ENCODE peak calls at places on chromosomes 6 and 20, in ten cellular contexts. E, T, S, C, H, Q, P, M, F and L are unnamed samples.

GRCh38 chr6:170316071-170316470 is 9.5 kb downstream of the FAM120B start:
- DNase-seq in C (no peak), Q (no peak), S (no peak), F (no peak), P (no peak), E (no peak), M (no peak), H (peak), T (no peak), L (no peak)

GRCh38 chr6:43817192-43817591 is 47.2 kb downstream of the VEGFA start:
- DNase-seq in P (peak), H (no peak), E (no peak), F (peak), M (no peak), S (no peak), Q (no peak), C (peak), T (peak), L (no peak)

GRCh38 chr6:42704937-42705374 is 17.4 kb downstream of the PRPH2 start:
- DNase-seq in Q (no peak), T (no peak), S (no peak), C (no peak), P (no peak), E (no peak), M (no peak), H (no peak), F (no peak), L (no peak)

GRCh38 chr6:95686858-95687257 is 109.5 kb downstream of the MANEA start:
- DNase-seq in P (no peak), H (no peak), F (no peak), S (no peak), C (no peak), M (no peak), T (no peak), E (no peak), Q (no peak), L (no peak)

GRCh38 chr6:150303256-150303655 is 65.6 kb upstream of the IYD start:
- DNase-seq in E (no peak), T (no peak), C (no peak), F (no peak), S (no peak), H (no peak), M (no peak), P (no peak), Q (no peak), L (no peak)

GRCh38 chr20:56245761-56246160 is 2.8 kb upstream of the MC3R start:
- DNase-seq in C (no peak), P (no peak), F (no peak), Q (no peak), E (no peak), H (peak), M (no peak), S (no peak), T (no peak), L (no peak)

GRCh38 chr6:101114703-101115102 is 233.6 kb upstream of the ASCC3 start:
- DNase-seq in P (no peak), T (no peak), H (peak), Q (no peak), E (no peak), C (peak), M (no peak), F (no peak), S (no peak), L (no peak)

GRCh38 chr20:41408986-41409385 is 42.4 kb upstream of the EMILIN3 start:
- DNase-seq in C (no peak), E (no peak), Q (peak), H (no peak), S (no peak), P (no peak), M (peak), F (no peak), T (peak), L (no peak)

GRCh38 chr6:170208171-170208601 is 82.7 kb downstream of the DLL1 start:
- DNase-seq in P (no peak), Q (no peak), F (no peak), M (no peak), S (no peak), H (no peak), T (no peak), E (no peak), C (peak), L (no peak)

GRCh38 chr6:139230421-139230840 is 61.4 kb downstream of the TXLNB start:
- DNase-seq in M (no peak), C (no peak), F (no peak), T (no peak), Q (no peak), P (no peak), H (no peak), E (no peak), S (no peak), L (no peak)

GRCh38 chr20:7207186-7207585 is 439.7 kb downstream of the BMP2 start:
- DNase-seq in P (no peak), C (no peak), E (no peak), Q (no peak), M (no peak), F (no peak), S (no peak), T (no peak), H (no peak), L (no peak)

GRCh38 chr6:13813011-13813410 is 1.3 kb downstream of the MCUR1 start:
- DNase-seq in T (no peak), S (no peak), Q (no peak), E (no peak), H (no peak), M (no peak), P (no peak), C (no peak), F (no peak), L (no peak)

GRCh38 chr6:16108996-16109658 is 19.8 kb upstream of the MYLIP start:
- DNase-seq in M (no peak), H (no peak), T (no peak), Q (no peak), F (peak), C (peak), S (no peak), P (no peak), E (no peak), L (no peak)

GRCh38 chr6:131216277-131216676 is 81.0 kb downstream of the AKAP7 start:
- DNase-seq in Q (no peak), S (no peak), C (no peak), E (no peak), M (no peak), T (no peak), P (no peak), H (no peak), F (no peak), L (no peak)

GRCh38 chr20:59933296-59933848 is at the start of gene SYCP2:
- DNase-seq in E (peak), S (no peak), Q (peak), P (peak), H (peak), M (peak), C (peak), F (peak), T (peak), L (no peak)

GRCh38 chr20:44309763-44310663 is 989 bp downstream of the FITM2 start:
- DNase-seq in M (peak), C (peak), P (peak), H (no peak), Q (peak), E (no peak), F (peak), T (peak), S (no peak), L (no peak)

GRCh38 chr20:46307139-46307998 is 929 bp downstream of the CDH22 start:
- DNase-seq in T (peak), E (peak), M (peak), H (peak), C (peak), F (peak), P (peak), Q (peak), S (no peak), L (no peak)

GRCh38 chr6:45479834-45480696 is 102.3 kb upstream of the SUPT3H start:
- DNase-seq in F (no peak), T (no peak), Q (no peak), M (no peak), C (no peak), E (no peak), P (no peak), S (no peak), H (no peak), L (no peak)

GRCh38 chr20:23484081-23484480 is 6.8 kb upstream of the CST8 start:
- DNase-seq in F (no peak), P (no peak), M (no peak), S (no peak), C (no peak), T (no peak), Q (no peak), H (no peak), E (no peak), L (no peak)

GRCh38 chr6:8047466-8048292 is 16.5 kb downstream of the BLOC1S5 start:
- DNase-seq in M (no peak), Q (no peak), F (no peak), C (no peak), S (no peak), E (no peak), T (no peak), P (no peak), H (peak), L (no peak)

GRCh38 chr20:15113374-15113773 is 776.0 kb upstream of the FLRT3 start:
- DNase-seq in M (no peak), Q (no peak), P (no peak), E (no peak), C (no peak), H (no peak), T (no peak), F (no peak), S (no peak), L (no peak)

GRCh38 chr6:149545258-149545753 is 537 bp downstream of the PPIL4 start:
- DNase-seq in F (peak), T (peak), H (peak), C (peak), E (peak), M (peak), S (no peak), Q (no peak), P (peak), L (no peak)

GRCh38 chr20:10328897-10329255 is 105.1 kb downstream of the MKKS start:
- DNase-seq in C (no peak), S (no peak), E (no peak), F (no peak), M (no peak), T (no peak), P (no peak), H (no peak), Q (no peak), L (no peak)

GRCh38 chr6:399785-400517 is 8.4 kb downstream of the IRF4 start:
- DNase-seq in E (no peak), T (no peak), C (no peak), M (no peak), F (no peak), S (no peak), P (no peak), H (no peak), Q (no peak), L (no peak)

GRCh38 chr20:1860446-1860845 is 34.8 kb upstream of the SIRPA start:
- DNase-seq in F (no peak), E (no peak), C (no peak), H (peak), Q (no peak), T (no peak), S (no peak), P (no peak), M (no peak), L (no peak)

GRCh38 chr6:81487489-81487888 is 265.0 kb downstream of the TENT5A start:
- DNase-seq in E (no peak), P (peak), Q (no peak), M (peak), H (no peak), F (no peak), C (peak), T (no peak), S (no peak), L (no peak)

GRCh38 chr20:23272176-23273029 is 78.2 kb upstream of the NXT1 start:
- DNase-seq in F (no peak), C (no peak), S (no peak), M (no peak), P (no peak), T (no peak), H (no peak), Q (no peak), E (no peak), L (no peak)

GRCh38 chr20:11978496-11978895 is 60.8 kb downstream of the BTBD3 start:
- DNase-seq in S (no peak), H (no peak), E (no peak), P (no peak), F (no peak), Q (no peak), C (no peak), M (no peak), T (no peak), L (no peak)

GRCh38 chr6:106966671-106967522 is 7.6 kb downstream of the CD24 start:
- DNase-seq in E (no peak), P (no peak), Q (no peak), M (no peak), C (no peak), H (no peak), F (no peak), S (no peak), T (no peak), L (no peak)

GRCh38 chr20:50146732-50147662 is 6.5 kb downstream of the PEDS1 start:
- DNase-seq in E (peak), M (no peak), T (peak), F (peak), P (no peak), S (peak), Q (peak), C (peak), H (peak), L (no peak)

GRCh38 chr20:34874094-34874654 is 1.5 kb upstream of the GGT7 start:
- DNase-seq in E (no peak), H (peak), C (peak), P (peak), M (peak), T (peak), Q (no peak), S (peak), F (peak), L (peak)

GRCh38 chr6:165837948-165838745 is 175.1 kb upstream of the PDE10A start:
- DNase-seq in T (no peak), Q (no peak), F (no peak), P (no peak), H (no peak), E (no peak), C (no peak), M (no peak), S (no peak), L (no peak)

GRCh38 chr6:41594326-41594725 is 43.9 kb upstream of the MDFI start:
- DNase-seq in C (no peak), S (no peak), T (no peak), H (no peak), F (no peak), Q (no peak), E (no peak), P (no peak), M (no peak), L (no peak)

GRCh38 chr6:9131616-9132015 is 696.3 kb upstream of the SLC35B3 start:
- DNase-seq in M (no peak), F (no peak), S (no peak), H (no peak), E (no peak), P (no peak), T (no peak), Q (no peak), C (no peak), L (no peak)

GRCh38 chr6:19999319-20000191 is 162.4 kb downstream of the ID4 start:
- DNase-seq in C (no peak), T (no peak), E (no peak), Q (no peak), P (no peak), H (peak), M (no peak), F (peak), S (peak), L (no peak)

GRCh38 chr20:11387189-11387754 is 530.4 kb upstream of the BTBD3 start:
- DNase-seq in C (no peak), H (peak), M (no peak), P (no peak), Q (no peak), E (no peak), T (no peak), S (no peak), F (no peak), L (no peak)

GRCh38 chr6:136104556-136104955 is 145.6 kb downstream of the MTFR2 start:
- DNase-seq in S (no peak), H (no peak), Q (no peak), M (no peak), P (no peak), C (no peak), E (no peak), T (no peak), F (no peak), L (no peak)

GRCh38 chr6:163419413-163420314 is 5.1 kb downstream of the QKI start:
- DNase-seq in T (no peak), F (no peak), S (no peak), H (no peak), E (no peak), Q (no peak), C (no peak), M (no peak), P (no peak), L (no peak)
- H3K27ac ChIP-seq in T (peak), F (peak), S (no peak), H (no peak), E (no peak), Q (peak), C (no peak), M (peak), P (peak), L (peak)

GRCh38 chr6:34195726-34196115 is 41.0 kb upstream of the HMGA1 start:
- DNase-seq in F (no peak), P (no peak), C (no peak), M (peak), H (no peak), Q (no peak), S (no peak), T (peak), E (no peak), L (no peak)
- TF ChIP-seq CTCF in F (no peak), P (no peak), C (no peak), M (no peak), H (no peak), Q (no peak), S (no peak), T (no peak), E (no peak), L (no peak)

GRCh38 chr6:157911278-157911677 is 70.4 kb upstream of the SYNJ2 start:
- DNase-seq in S (no peak), Q (no peak), C (no peak), E (no peak), T (no peak), M (no peak), F (no peak), P (no peak), H (no peak), L (no peak)
- H3K27ac ChIP-seq in S (no peak), Q (no peak), C (no peak), E (no peak), T (no peak), M (no peak), F (no peak), P (no peak), H (no peak), L (peak)

GRCh38 chr20:32437391-32438074 is 79.4 kb downstream of the ASXL1 start:
- DNase-seq in H (peak), T (no peak), M (no peak), C (no peak), E (no peak), Q (no peak), S (no peak), P (no peak), F (no peak), L (no peak)
- TF ChIP-seq CTCF in H (no peak), T (no peak), M (no peak), C (no peak), E (peak), Q (no peak), S (peak), P (no peak), F (peak), L (peak)

GRCh38 chr6:113049190-113049589 is 702.1 kb downstream of the RFPL4B start:
- DNase-seq in C (no peak), M (no peak), E (no peak), T (no peak), F (no peak), P (no peak), H (no peak), S (no peak), Q (no peak), L (no peak)
- H3K27ac ChIP-seq in C (no peak), M (no peak), E (no peak), T (no peak), F (no peak), P (no peak), H (no peak), S (no peak), Q (no peak), L (no peak)

GRCh38 chr6:155344341-155345006 is 30.2 kb upstream of the TFB1M start:
- DNase-seq in E (no peak), P (no peak), H (no peak), F (no peak), Q (no peak), T (no peak), C (no peak), M (no peak), S (no peak), L (no peak)

GRCh38 chr6:155335265-155335664 is 21.0 kb upstream of the TFB1M start:
- DNase-seq in M (no peak), T (no peak), H (no peak), C (no peak), Q (no peak), S (no peak), E (no peak), P (no peak), F (no peak), L (no peak)

GRCh38 chr6:155341130-155341828 is 27.0 kb upstream of the TFB1M start:
- DNase-seq in F (no peak), P (no peak), M (no peak), E (no peak), T (no peak), H (no peak), C (no peak), S (no peak), Q (no peak), L (no peak)

DNA sequence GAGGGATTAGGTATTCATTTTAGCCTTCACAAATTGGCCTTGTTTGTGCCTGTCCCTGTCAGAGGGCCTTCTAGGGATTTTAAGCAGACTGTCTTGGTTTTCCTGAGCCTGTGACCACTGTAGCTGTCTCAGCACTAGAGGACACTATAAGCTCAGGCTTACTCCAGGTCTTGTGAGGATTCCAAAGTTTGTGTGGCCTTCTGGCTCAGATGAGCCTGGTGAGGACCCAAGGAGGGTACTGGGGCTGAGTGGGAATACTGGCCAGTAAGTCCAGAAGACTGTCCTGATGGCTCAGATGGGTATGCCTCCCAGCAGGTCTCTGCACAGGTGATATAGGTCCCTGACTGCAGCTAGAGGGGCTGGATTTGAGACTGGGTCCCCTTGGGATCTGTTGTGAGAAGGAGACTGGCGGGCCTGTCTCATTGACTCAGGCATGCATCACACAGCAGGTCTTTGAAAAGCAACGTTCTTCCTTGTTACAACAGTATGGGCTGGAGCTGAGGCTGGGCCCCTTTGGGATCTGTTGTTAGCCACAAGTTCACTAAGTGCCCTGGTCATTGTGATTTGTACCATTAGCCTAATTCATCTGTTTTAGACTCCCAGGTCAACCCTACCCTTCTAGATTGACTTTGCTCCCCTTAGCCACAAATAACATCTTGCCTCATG is 26.3 kb upstream of the TFB1M start:
- DNase-seq in T (no peak), P (no peak), H (no peak), M (no peak), S (no peak), F (no peak), E (no peak), Q (no peak), C (no peak), L (no peak)
- TF ChIP-seq CTCF in T (no peak), P (no peak), H (no peak), M (no peak), S (peak), F (no peak), E (no peak), Q (no peak), C (no peak), L (no peak)

GRCh38 chr6:159038914-159039884 is 5.6 kb downstream of the TAGAP start:
- DNase-seq in S (peak), C (peak), E (no peak), M (no peak), H (peak), Q (no peak), P (no peak), T (no peak), F (no peak), L (no peak)
- H3K27ac ChIP-seq in S (peak), C (peak), E (peak), M (no peak), H (peak), Q (peak), P (peak), T (no peak), F (no peak), L (peak)

DNA sequence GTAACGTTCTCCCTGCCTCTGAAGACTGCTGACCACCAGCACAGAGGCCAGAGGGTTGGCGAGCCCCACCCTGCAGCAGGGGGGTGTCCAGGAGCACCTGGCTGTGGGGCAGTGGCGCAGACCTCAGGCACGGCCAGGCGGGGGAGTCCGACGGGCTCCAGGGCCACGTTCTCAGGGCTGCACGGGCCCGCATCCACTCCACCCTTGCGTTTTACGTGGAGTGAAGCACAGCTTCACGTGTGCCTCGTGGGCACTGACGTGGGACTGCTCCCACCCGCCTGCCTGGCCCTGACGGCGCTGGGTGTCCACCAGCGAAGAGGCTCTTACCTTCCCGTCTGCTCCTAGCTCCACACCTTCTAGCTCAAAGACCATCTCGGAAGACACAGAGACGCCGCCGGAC is 6.9 kb downstream of the RPS21 start:
- DNase-seq in P (no peak), E (no peak), T (no peak), H (no peak), M (no peak), C (no peak), F (no peak), Q (peak), S (no peak), L (no peak)
- TF ChIP-seq CTCF in P (no peak), E (no peak), T (no peak), H (no peak), M (no peak), C (no peak), F (no peak), Q (no peak), S (no peak), L (no peak)